ENCODE peak calls at places on chromosomes 4 and X, in four cellular contexts. One of them, this sample, is unnamed.

GRCh38 chr4:45987858-45988257 is 136.0 kb downstream of the GABRG1 start:
- DNase-seq in CD8-positive, alpha-beta memory T cell: no peak
- DNase-seq in tibial artery: no peak
- DNase-seq in brain microvascular endothelial cell: no peak
- DNase-seq in this sample: no peak

GRCh38 chr4:140372607-140373327 is 679 bp upstream of the SCOC start:
- DNase-seq in CD8-positive, alpha-beta memory T cell: peak; percentile 2
- DNase-seq in tibial artery: no peak
- DNase-seq in brain microvascular endothelial cell: peak; percentile 19
- DNase-seq in this sample: no peak

GRCh38 chr4:1413687-1414479 is 7.6 kb upstream of the NKX1-1 start:
- DNase-seq in CD8-positive, alpha-beta memory T cell: no peak
- DNase-seq in brain microvascular endothelial cell: no peak
- DNase-seq in tibial artery: no peak
- DNase-seq in this sample: peak; percentile 56

GRCh38 chr4:169823685-169824084 is 65.9 kb upstream of the HPF1 start:
- DNase-seq in tibial artery: no peak
- DNase-seq in CD8-positive, alpha-beta memory T cell: no peak
- DNase-seq in brain microvascular endothelial cell: peak; percentile 65
- DNase-seq in this sample: no peak

GRCh38 chr4:85860066-85860465 is 385.1 kb downstream of the ARHGAP24 start:
- DNase-seq in brain microvascular endothelial cell: peak; percentile 27
- DNase-seq in CD8-positive, alpha-beta memory T cell: no peak
- DNase-seq in tibial artery: no peak
- DNase-seq in this sample: no peak

GRCh38 chr4:175705407-175705806 is 106.7 kb downstream of the GPM6A start:
- DNase-seq in tibial artery: no peak
- DNase-seq in CD8-positive, alpha-beta memory T cell: no peak
- DNase-seq in brain microvascular endothelial cell: peak; percentile 2
- DNase-seq in this sample: no peak

GRCh38 chr4:46491455-46491854 is 101.5 kb upstream of the GABRA2 start:
- DNase-seq in CD8-positive, alpha-beta memory T cell: no peak
- DNase-seq in brain microvascular endothelial cell: no peak
- DNase-seq in tibial artery: no peak
- DNase-seq in this sample: no peak

GRCh38 chr4:189176002-189176401 is 764.7 kb upstream of the FRG1 start:
- DNase-seq in CD8-positive, alpha-beta memory T cell: no peak
- DNase-seq in tibial artery: no peak
- DNase-seq in brain microvascular endothelial cell: no peak
- DNase-seq in this sample: no peak

GRCh38 chr4:120977435-120977997 is 55.0 kb upstream of the PRDM5 start:
- DNase-seq in CD8-positive, alpha-beta memory T cell: no peak
- DNase-seq in brain microvascular endothelial cell: peak; percentile 63
- DNase-seq in tibial artery: no peak
- DNase-seq in this sample: no peak

GRCh38 chr4:27921236-27921635 is 1060.6 kb downstream of the STIM2 start:
- DNase-seq in brain microvascular endothelial cell: peak; percentile 75
- DNase-seq in CD8-positive, alpha-beta memory T cell: no peak
- DNase-seq in tibial artery: no peak
- DNase-seq in this sample: no peak

GRCh38 chrX:123648028-123648810 is 84.6 kb downstream of the THOC2 start:
- DNase-seq in CD8-positive, alpha-beta memory T cell: no peak
- DNase-seq in brain microvascular endothelial cell: peak; percentile 65
- DNase-seq in tibial artery: no peak
- DNase-seq in this sample: peak; percentile 69

GRCh38 chrX:17922303-17922702 is 61.2 kb upstream of the RAI2 start:
- DNase-seq in CD8-positive, alpha-beta memory T cell: no peak
- DNase-seq in tibial artery: no peak
- DNase-seq in brain microvascular endothelial cell: no peak
- DNase-seq in this sample: no peak
- H3K27me3 ChIP-seq in CD8-positive, alpha-beta memory T cell: no peaks in the 10 kb centered on the region
- H3K27me3 ChIP-seq in tibial artery: no peaks in the 10 kb centered on the region
- H3K27me3 ChIP-seq in brain microvascular endothelial cell: no peaks in the 10 kb centered on the region
- H3K27me3 ChIP-seq in this sample: no peaks in the 10 kb centered on the region

GRCh38 chrX:111170017-111170416 is 74.0 kb downstream of the PAK3 start:
- DNase-seq in brain microvascular endothelial cell: no peak
- DNase-seq in tibial artery: no peak
- DNase-seq in CD8-positive, alpha-beta memory T cell: no peak
- DNase-seq in this sample: no peak
- H3K27ac ChIP-seq in brain microvascular endothelial cell: no peak overlapping the region
- H3K27ac ChIP-seq in tibial artery: no peak overlapping the region
- H3K27ac ChIP-seq in CD8-positive, alpha-beta memory T cell: no peak overlapping the region
- H3K27ac ChIP-seq in this sample: no peak overlapping the region

GRCh38 chr4:6362243-6362885 is 92.7 kb downstream of the WFS1 start:
- DNase-seq in brain microvascular endothelial cell: no peak
- DNase-seq in tibial artery: no peak
- DNase-seq in CD8-positive, alpha-beta memory T cell: no peak
- DNase-seq in this sample: no peak
- H3K27me3 ChIP-seq in brain microvascular endothelial cell: no peaks in the 10 kb centered on the region
- H3K27me3 ChIP-seq in tibial artery: peaks cover 40% of the 10 kb centered on the region
- H3K27me3 ChIP-seq in CD8-positive, alpha-beta memory T cell: no peaks in the 10 kb centered on the region
- H3K27me3 ChIP-seq in this sample: peaks cover 7% of the 10 kb centered on the region

GRCh38 chr4:174559894-174560293 is 37.6 kb upstream of the HPGD start:
- DNase-seq in tibial artery: no peak
- DNase-seq in CD8-positive, alpha-beta memory T cell: no peak
- DNase-seq in brain microvascular endothelial cell: no peak
- DNase-seq in this sample: no peak
- H3K27ac ChIP-seq in tibial artery: no peak overlapping the region
- H3K27ac ChIP-seq in CD8-positive, alpha-beta memory T cell: no peak overlapping the region
- H3K27ac ChIP-seq in brain microvascular endothelial cell: no peak overlapping the region
- H3K27ac ChIP-seq in this sample: no peak overlapping the region